ENCODE peak calls at places on chromosome 7, in seven cellular contexts. One of them, this sample, is unnamed. For H3K4me1, the result is how much of the 10 kb centered on the place peaks cover.

GRCh38 chr7:88020953-88021650 is 87.1 kb downstream of the ADAM22 start:
- DNase-seq in PC-3: peak
- DNase-seq in endothelial cell of umbilical vein: peak
- DNase-seq in GM23248: no peak
- DNase-seq in MM.1S: no peak
- DNase-seq in neuronal stem cell: no peak
- DNase-seq in CD8-positive, alpha-beta memory T cell: no peak
- DNase-seq in this sample: no peak

GRCh38 chr7:18702071-18702829 is 206.7 kb downstream of the HDAC9 start:
- DNase-seq in PC-3: no peak
- DNase-seq in neuronal stem cell: no peak
- DNase-seq in endothelial cell of umbilical vein: no peak
- DNase-seq in GM23248: no peak
- DNase-seq in MM.1S: no peak
- DNase-seq in CD8-positive, alpha-beta memory T cell: no peak
- DNase-seq in this sample: no peak

GRCh38 chr7:27316311-27316710 is 73.7 kb downstream of the EVX1 start:
- DNase-seq in neuronal stem cell: no peak
- DNase-seq in MM.1S: no peak
- DNase-seq in endothelial cell of umbilical vein: no peak
- DNase-seq in PC-3: no peak
- DNase-seq in CD8-positive, alpha-beta memory T cell: no peak
- DNase-seq in GM23248: peak
- DNase-seq in this sample: no peak

GRCh38 chr7:122893486-122893885 is 7.2 kb upstream of the CADPS2 start:
- DNase-seq in MM.1S: no peak
- DNase-seq in endothelial cell of umbilical vein: no peak
- DNase-seq in PC-3: peak
- DNase-seq in GM23248: no peak
- DNase-seq in neuronal stem cell: no peak
- DNase-seq in CD8-positive, alpha-beta memory T cell: no peak
- DNase-seq in this sample: no peak

GRCh38 chr7:106062521-106062931 is 49.6 kb downstream of the SYPL1 start:
- DNase-seq in PC-3: peak
- DNase-seq in CD8-positive, alpha-beta memory T cell: no peak
- DNase-seq in GM23248: no peak
- DNase-seq in endothelial cell of umbilical vein: no peak
- DNase-seq in neuronal stem cell: no peak
- DNase-seq in MM.1S: no peak
- DNase-seq in this sample: no peak

GRCh38 chr7:126286317-126286716 is 966.4 kb downstream of the GRM8 start:
- DNase-seq in MM.1S: no peak
- DNase-seq in GM23248: no peak
- DNase-seq in neuronal stem cell: no peak
- DNase-seq in endothelial cell of umbilical vein: no peak
- DNase-seq in CD8-positive, alpha-beta memory T cell: no peak
- DNase-seq in PC-3: no peak
- DNase-seq in this sample: no peak

GRCh38 chr7:107660381-107661080 is at the start of gene SLC26A4:
- DNase-seq in neuronal stem cell: peak
- DNase-seq in PC-3: no peak
- DNase-seq in CD8-positive, alpha-beta memory T cell: no peak
- DNase-seq in MM.1S: no peak
- DNase-seq in GM23248: peak
- DNase-seq in endothelial cell of umbilical vein: no peak
- DNase-seq in this sample: no peak

GRCh38 chr7:135117096-135117495 is 30.8 kb upstream of the TMEM140 start:
- DNase-seq in PC-3: no peak
- DNase-seq in CD8-positive, alpha-beta memory T cell: no peak
- DNase-seq in endothelial cell of umbilical vein: no peak
- DNase-seq in MM.1S: no peak
- DNase-seq in GM23248: no peak
- DNase-seq in neuronal stem cell: no peak
- DNase-seq in this sample: no peak

GRCh38 chr7:78080241-78080640 is 281.7 kb downstream of the PHTF2 start:
- DNase-seq in PC-3: no peak
- DNase-seq in GM23248: no peak
- DNase-seq in neuronal stem cell: no peak
- DNase-seq in CD8-positive, alpha-beta memory T cell: no peak
- DNase-seq in MM.1S: no peak
- DNase-seq in endothelial cell of umbilical vein: no peak
- DNase-seq in this sample: no peak

GRCh38 chr7:143492043-143492471 is 14.4 kb downstream of the TAS2R41 start:
- DNase-seq in neuronal stem cell: no peak
- DNase-seq in CD8-positive, alpha-beta memory T cell: no peak
- DNase-seq in MM.1S: no peak
- DNase-seq in endothelial cell of umbilical vein: peak
- DNase-seq in PC-3: peak
- DNase-seq in GM23248: peak
- DNase-seq in this sample: no peak

GRCh38 chr7:142111509-142111908 is at the start of gene MGAM2:
- DNase-seq in CD8-positive, alpha-beta memory T cell: no peak
- DNase-seq in endothelial cell of umbilical vein: no peak
- DNase-seq in PC-3: no peak
- DNase-seq in neuronal stem cell: no peak
- DNase-seq in MM.1S: no peak
- DNase-seq in GM23248: no peak
- DNase-seq in this sample: no peak

GRCh38 chr7:100483728-100484635 is at the start of gene NYAP1:
- DNase-seq in CD8-positive, alpha-beta memory T cell: peak
- DNase-seq in MM.1S: no peak
- DNase-seq in neuronal stem cell: peak
- DNase-seq in GM23248: no peak
- DNase-seq in PC-3: peak
- DNase-seq in endothelial cell of umbilical vein: peak
- DNase-seq in this sample: peak

GRCh38 chr7:149278396-149278795 is 16.4 kb downstream of the ZNF783 start:
- DNase-seq in GM23248: no peak
- DNase-seq in neuronal stem cell: no peak
- DNase-seq in PC-3: no peak
- DNase-seq in endothelial cell of umbilical vein: no peak
- DNase-seq in MM.1S: no peak
- DNase-seq in CD8-positive, alpha-beta memory T cell: no peak
- DNase-seq in this sample: no peak

GRCh38 chr7:157550300-157551275 is 213.8 kb downstream of the DNAJB6 start:
- DNase-seq in PC-3: no peak
- DNase-seq in GM23248: no peak
- DNase-seq in CD8-positive, alpha-beta memory T cell: no peak
- DNase-seq in endothelial cell of umbilical vein: no peak
- DNase-seq in neuronal stem cell: no peak
- DNase-seq in MM.1S: no peak
- DNase-seq in this sample: no peak

GRCh38 chr7:151597541-151597940 is 77.8 kb upstream of the RHEB start:
- DNase-seq in neuronal stem cell: no peak
- DNase-seq in endothelial cell of umbilical vein: no peak
- DNase-seq in PC-3: no peak
- DNase-seq in CD8-positive, alpha-beta memory T cell: no peak
- DNase-seq in GM23248: no peak
- DNase-seq in MM.1S: no peak
- DNase-seq in this sample: no peak
- H3K4me1 ChIP-seq in neuronal stem cell: under half
- H3K4me1 ChIP-seq in endothelial cell of umbilical vein: half or more
- H3K4me1 ChIP-seq in PC-3: half or more
- H3K4me1 ChIP-seq in CD8-positive, alpha-beta memory T cell: under half
- H3K4me1 ChIP-seq in GM23248: half or more
- H3K4me1 ChIP-seq in MM.1S: under half
- H3K4me1 ChIP-seq in this sample: under half

GRCh38 chr7:104964626-104965236 is 49.3 kb upstream of the KMT2E start:
- DNase-seq in endothelial cell of umbilical vein: peak
- DNase-seq in PC-3: no peak
- DNase-seq in CD8-positive, alpha-beta memory T cell: no peak
- DNase-seq in GM23248: no peak
- DNase-seq in MM.1S: no peak
- DNase-seq in neuronal stem cell: no peak
- DNase-seq in this sample: no peak

GRCh38 chr7:104963991-104964385 is 50.0 kb upstream of the KMT2E start:
- DNase-seq in CD8-positive, alpha-beta memory T cell: no peak
- DNase-seq in PC-3: peak
- DNase-seq in GM23248: peak
- DNase-seq in MM.1S: peak
- DNase-seq in neuronal stem cell: no peak
- DNase-seq in endothelial cell of umbilical vein: peak
- DNase-seq in this sample: no peak

GRCh38 chr7:104967595-104967994 is 46.4 kb upstream of the KMT2E start:
- DNase-seq in MM.1S: no peak
- DNase-seq in GM23248: peak
- DNase-seq in neuronal stem cell: no peak
- DNase-seq in CD8-positive, alpha-beta memory T cell: no peak
- DNase-seq in PC-3: no peak
- DNase-seq in endothelial cell of umbilical vein: no peak
- DNase-seq in this sample: no peak

GRCh38 chr7:104967088-104967487 is 46.9 kb upstream of the KMT2E start:
- DNase-seq in PC-3: no peak
- DNase-seq in MM.1S: no peak
- DNase-seq in CD8-positive, alpha-beta memory T cell: no peak
- DNase-seq in neuronal stem cell: no peak
- DNase-seq in GM23248: peak
- DNase-seq in endothelial cell of umbilical vein: no peak
- DNase-seq in this sample: no peak

DNA sequence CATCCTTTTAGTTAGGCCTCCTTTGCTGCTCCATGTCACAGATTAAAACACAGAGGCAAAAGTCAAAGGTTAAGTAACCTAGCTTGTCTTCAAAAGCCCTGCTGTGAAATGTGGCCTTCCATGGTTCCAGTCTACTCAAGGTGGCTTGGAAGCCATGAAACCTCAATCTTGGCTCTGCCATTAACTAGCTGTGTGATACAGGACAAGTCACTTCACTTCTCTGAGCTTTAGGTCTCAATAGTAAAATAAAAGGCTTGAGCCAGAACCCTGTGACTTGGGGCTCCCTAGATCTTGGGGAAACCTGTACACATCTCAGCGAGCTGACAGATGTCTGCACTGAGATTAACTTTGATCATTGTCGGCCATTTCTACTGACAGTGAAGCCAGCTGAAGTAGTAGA is 48.0 kb upstream of the KMT2E start:
- DNase-seq in neuronal stem cell: no peak
- DNase-seq in MM.1S: no peak
- DNase-seq in endothelial cell of umbilical vein: no peak
- DNase-seq in GM23248: no peak
- DNase-seq in PC-3: no peak
- DNase-seq in CD8-positive, alpha-beta memory T cell: no peak
- DNase-seq in this sample: no peak
- H3K4me1 ChIP-seq in neuronal stem cell: under half
- H3K4me1 ChIP-seq in MM.1S: under half
- H3K4me1 ChIP-seq in endothelial cell of umbilical vein: under half
- H3K4me1 ChIP-seq in GM23248: under half
- H3K4me1 ChIP-seq in PC-3: under half
- H3K4me1 ChIP-seq in CD8-positive, alpha-beta memory T cell: under half
- H3K4me1 ChIP-seq in this sample: under half

GRCh38 chr7:38659931-38660330 is 28.8 kb upstream of the AMPH start:
- DNase-seq in neuronal stem cell: no peak
- DNase-seq in MM.1S: no peak
- DNase-seq in GM23248: no peak
- DNase-seq in endothelial cell of umbilical vein: no peak
- DNase-seq in PC-3: no peak
- DNase-seq in CD8-positive, alpha-beta memory T cell: no peak
- DNase-seq in this sample: no peak
- H3K4me1 ChIP-seq in neuronal stem cell: under half
- H3K4me1 ChIP-seq in MM.1S: under half
- H3K4me1 ChIP-seq in GM23248: under half
- H3K4me1 ChIP-seq in endothelial cell of umbilical vein: under half
- H3K4me1 ChIP-seq in PC-3: under half
- H3K4me1 ChIP-seq in CD8-positive, alpha-beta memory T cell: under half
- H3K4me1 ChIP-seq in this sample: under half

GRCh38 chr7:101875215-101875846 is 57.9 kb downstream of the CUX1 start:
- DNase-seq in CD8-positive, alpha-beta memory T cell: no peak
- DNase-seq in MM.1S: no peak
- DNase-seq in endothelial cell of umbilical vein: no peak
- DNase-seq in GM23248: no peak
- DNase-seq in neuronal stem cell: no peak
- DNase-seq in PC-3: no peak
- DNase-seq in this sample: no peak

GRCh38 chr7:101880536-101881443 is 63.4 kb downstream of the CUX1 start:
- DNase-seq in PC-3: peak
- DNase-seq in endothelial cell of umbilical vein: peak
- DNase-seq in MM.1S: no peak
- DNase-seq in GM23248: peak
- DNase-seq in neuronal stem cell: no peak
- DNase-seq in CD8-positive, alpha-beta memory T cell: no peak
- DNase-seq in this sample: no peak

GRCh38 chr7:101879565-101879964 is 62.1 kb downstream of the CUX1 start:
- DNase-seq in GM23248: no peak
- DNase-seq in neuronal stem cell: no peak
- DNase-seq in PC-3: no peak
- DNase-seq in MM.1S: no peak
- DNase-seq in CD8-positive, alpha-beta memory T cell: no peak
- DNase-seq in endothelial cell of umbilical vein: no peak
- DNase-seq in this sample: no peak

GRCh38 chr7:101877882-101878591 is 60.6 kb downstream of the CUX1 start:
- DNase-seq in neuronal stem cell: no peak
- DNase-seq in CD8-positive, alpha-beta memory T cell: no peak
- DNase-seq in endothelial cell of umbilical vein: no peak
- DNase-seq in PC-3: no peak
- DNase-seq in GM23248: no peak
- DNase-seq in MM.1S: no peak
- DNase-seq in this sample: no peak

GRCh38 chr7:101878938-101879337 is 61.5 kb downstream of the CUX1 start:
- DNase-seq in CD8-positive, alpha-beta memory T cell: no peak
- DNase-seq in neuronal stem cell: no peak
- DNase-seq in GM23248: no peak
- DNase-seq in endothelial cell of umbilical vein: no peak
- DNase-seq in MM.1S: no peak
- DNase-seq in PC-3: no peak
- DNase-seq in this sample: no peak
- H3K4me1 ChIP-seq in CD8-positive, alpha-beta memory T cell: under half
- H3K4me1 ChIP-seq in neuronal stem cell: under half
- H3K4me1 ChIP-seq in GM23248: under half
- H3K4me1 ChIP-seq in endothelial cell of umbilical vein: under half
- H3K4me1 ChIP-seq in MM.1S: under half
- H3K4me1 ChIP-seq in PC-3: under half
- H3K4me1 ChIP-seq in this sample: under half

This sample was measured in right cardiac atrium.